ENCODE peak calls at places on chromosomes 6 and 20, in ten cellular contexts. J is heart right ventricle, Y is breast epithelium, C is bronchial epithelial cell, T is colonic mucosa, B is fibroblast of pulmonary artery, R is LNCaP clone FGC, D is tibial artery, X is AG10803, H is astrocyte of the cerebellum. M is an unnamed sample.

GRCh38 chr6:87731818-87732661 is 30.0 kb upstream of the AKIRIN2 start:
- DNase-seq in C (peak; percentile 98), H (peak; percentile 95), J (peak; percentile 85), R (peak; percentile 84), D (peak; percentile 92), B (peak; percentile 99), T (peak; percentile 92), Y (peak; percentile 93), X (peak; percentile 99), M (peak; percentile 98)

GRCh38 chr6:109609737-109610136 is 81.3 kb downstream of the AK9 start:
- DNase-seq in R (peak; percentile 4), B (no peak), X (no peak), C (no peak), D (no peak), T (no peak), J (no peak), H (no peak), Y (no peak), M (no peak)

GRCh38 chr20:59412251-59412650 is 111.8 kb downstream of the EDN3 start:
- DNase-seq in X (no peak), C (no peak), Y (no peak), D (no peak), T (no peak), J (no peak), H (no peak), B (no peak), R (no peak), M (no peak)

GRCh38 chr20:23161968-23162696 is 76.0 kb upstream of the CD93 start:
- DNase-seq in X (no peak), B (peak; percentile 98), R (peak; percentile 30), D (peak; percentile 89), C (peak; percentile 98), T (peak; percentile 90), H (peak; percentile 55), Y (peak; percentile 67), J (peak; percentile 72), M (peak; percentile 99)

GRCh38 chr6:158999154-158999668 is 791 bp downstream of the RSPH3 start:
- DNase-seq in R (no peak), D (peak; percentile 67), H (no peak), X (no peak), J (no peak), B (peak; percentile 14), Y (peak; percentile 60), C (peak; percentile 21), T (no peak), M (peak; percentile 15)

GRCh38 chr6:111565316-111566221 is 40.1 kb downstream of the TRAF3IP2 start:
- DNase-seq in T (no peak), X (no peak), D (no peak), B (no peak), H (no peak), J (no peak), Y (no peak), R (no peak), C (no peak), M (no peak)

GRCh38 chr20:34065260-34065659 is 46.8 kb downstream of the EIF2S2 start:
- DNase-seq in B (peak; percentile 60), Y (no peak), X (peak; percentile 66), C (peak; percentile 66), D (no peak), J (no peak), H (peak; percentile 23), R (no peak), T (no peak), M (peak; percentile 55)

GRCh38 chr6:159250633-159251032 is 81.4 kb downstream of the FNDC1 start:
- DNase-seq in Y (no peak), X (no peak), J (no peak), T (no peak), C (no peak), R (no peak), B (no peak), H (no peak), D (no peak), M (no peak)

GRCh38 chr20:51365670-51366069 is 176.8 kb downstream of the NFATC2 start:
- DNase-seq in T (no peak), R (no peak), H (peak; percentile 80), C (peak; percentile 59), B (peak; percentile 74), X (peak; percentile 95), Y (no peak), J (no peak), D (no peak), M (peak; percentile 71)

GRCh38 chr6:169935348-169935718 is 183.9 kb downstream of the ERMARD start:
- DNase-seq in C (no peak), H (peak; percentile 24), T (no peak), Y (no peak), D (no peak), B (no peak), J (no peak), X (no peak), R (no peak), M (no peak)

GRCh38 chr6:139654888-139655782 is 280.7 kb upstream of the CITED2 start:
- DNase-seq in T (peak; percentile 68), X (no peak), B (no peak), C (no peak), D (no peak), R (no peak), Y (no peak), H (no peak), J (no peak), M (no peak)
- TF ChIP-seq CTCF in T (no peak), X (no peak), B (no peak), C (no peak), D (no peak), R (no peak), Y (no peak), H (no peak), J (no peak), M (no peak)

DNA sequence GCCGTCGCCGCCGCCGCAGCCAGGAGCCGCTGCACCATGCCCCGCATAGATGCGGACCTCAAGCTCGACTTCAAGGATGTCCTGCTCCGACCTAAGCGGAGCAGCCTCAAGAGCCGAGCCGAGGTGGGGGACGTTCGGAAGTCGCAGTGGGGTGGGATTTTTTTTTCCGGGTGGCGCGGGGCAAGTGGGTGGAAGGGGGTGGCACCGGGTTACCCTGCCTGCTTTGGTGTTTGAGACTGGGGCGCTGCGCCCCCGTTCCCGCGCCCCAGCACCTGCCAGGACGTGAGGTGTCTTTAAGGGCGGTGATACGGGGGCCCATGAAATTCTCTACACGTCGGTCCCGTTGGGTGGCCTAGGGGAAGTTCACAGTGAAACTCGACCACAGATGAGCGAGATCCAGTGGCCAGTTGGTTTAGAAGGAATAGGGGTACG is 287 bp downstream of the GMPR start:
- DNase-seq in X (no peak), B (no peak), J (no peak), H (no peak), T (no peak), R (no peak), D (no peak), C (no peak), Y (no peak), M (no peak)
- H3K4me3 ChIP-seq in X (peak overlapping the region; percentile 73), B (peak overlapping the region; percentile 70), J (peak overlapping the region; percentile 60), H (peak overlapping the region; percentile 57), T (peak overlapping the region; percentile 43), R (peak overlapping the region; percentile 39), D (peak overlapping the region; percentile 89), C (peak overlapping the region; percentile 40), Y (peak overlapping the region; percentile 71), M (peak overlapping the region; percentile 68)

GRCh38 chr6:30349411-30350177 is 4.6 kb downstream of the RPP21 start:
- DNase-seq in Y (no peak), T (no peak), X (no peak), C (no peak), J (no peak), R (no peak), B (no peak), D (no peak), H (no peak), M (no peak)
- TF ChIP-seq CTCF in Y (no peak), T (no peak), X (no peak), C (no peak), J (no peak), R (no peak), B (peak; percentile 7), D (no peak), H (no peak), M (peak; percentile 29)

GRCh38 chr20:37915434-37915787 is 12.5 kb downstream of the VSTM2L start:
- DNase-seq in H (no peak), D (no peak), J (no peak), R (no peak), C (no peak), Y (no peak), X (no peak), T (no peak), B (no peak), M (no peak)

GRCh38 chr20:37913563-37914366 is 10.8 kb downstream of the VSTM2L start:
- DNase-seq in C (no peak), Y (no peak), T (no peak), D (no peak), X (no peak), B (no peak), R (no peak), J (no peak), H (no peak), M (no peak)

GRCh38 chr20:37914367-37914671 is 11.4 kb downstream of the VSTM2L start:
- DNase-seq in X (no peak), B (no peak), Y (no peak), D (no peak), H (no peak), R (no peak), J (no peak), C (no peak), T (no peak), M (no peak)

GRCh38 chr20:37915800-37916570 is 13.1 kb downstream of the VSTM2L start:
- DNase-seq in C (no peak), B (no peak), Y (no peak), X (no peak), R (no peak), D (no peak), J (no peak), T (no peak), H (no peak), M (no peak)

DNA sequence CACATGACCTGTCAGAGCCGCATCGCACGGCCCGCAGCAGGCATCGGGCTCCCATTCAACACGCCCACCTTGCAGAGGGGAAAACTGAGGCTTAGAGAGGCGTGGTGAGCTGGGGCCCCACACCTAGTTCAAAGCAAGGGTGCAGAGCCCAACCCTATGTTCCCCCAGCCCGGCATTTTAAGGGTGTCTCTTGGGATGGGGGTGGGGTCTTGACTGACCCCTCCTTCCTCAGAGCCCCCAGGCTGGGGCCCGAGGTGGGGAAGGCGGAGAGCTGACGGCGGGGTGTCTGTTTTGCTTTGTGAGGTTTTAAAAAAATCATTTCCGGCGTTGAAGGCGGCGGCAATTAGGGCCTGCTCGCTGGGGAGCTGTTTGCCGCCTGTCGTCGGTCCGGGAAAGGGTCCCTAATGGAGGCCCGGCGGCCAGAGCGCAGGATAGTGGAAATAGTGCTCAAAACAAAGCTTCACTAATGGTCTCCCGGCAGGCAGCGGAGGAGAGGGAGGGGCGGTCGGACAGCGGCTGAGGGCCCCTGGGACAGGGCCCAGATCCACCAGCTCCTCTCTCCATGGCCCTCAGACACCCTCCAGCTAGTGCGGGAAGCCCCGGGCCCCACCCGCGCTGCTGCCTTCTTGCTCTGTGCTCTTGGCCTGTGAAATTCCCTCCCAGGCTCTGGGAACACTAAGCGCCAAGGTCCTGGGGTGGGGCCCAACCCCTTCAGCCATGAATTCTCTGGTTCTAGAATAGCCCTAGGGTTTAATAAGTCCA is 11.9 kb downstream of the VSTM2L start:
- DNase-seq in X (no peak), Y (no peak), C (no peak), D (no peak), B (no peak), T (no peak), R (no peak), H (no peak), J (no peak), M (peak; percentile 23)
- H3K4me3 ChIP-seq in X (no peak overlapping the region), Y (peak overlapping the region; percentile 26), C (no peak overlapping the region), D (peak overlapping the region; percentile 12), B (no peak overlapping the region), T (peak overlapping the region; percentile 11), R (no peak overlapping the region), H (no peak overlapping the region), J (peak overlapping the region; percentile 23), M (peak overlapping the region; percentile 43)

GRCh38 chr6:10458287-10458686 is 43.4 kb upstream of the TFAP2A start:
- DNase-seq in C (no peak), D (no peak), X (no peak), Y (no peak), B (no peak), H (no peak), T (no peak), J (no peak), R (no peak), M (no peak)
- TF ChIP-seq CTCF in C (no peak), D (no peak), X (no peak), Y (no peak), B (no peak), H (no peak), T (no peak), J (no peak), R (no peak), M (no peak)